ENCODE peak calls at places on chromosomes 12 and 14, in four cellular contexts. L, M, R and P are unnamed samples.
A peak's percentile ranks its signal among the peaks of the same experiment; 100 is the strongest.

GRCh38 chr12:26429070-26429691 is 233.8 kb downstream of the SSPN start:
- DNase-seq in R (no peak), L (no peak), M (no peak), P (no peak)

GRCh38 chr12:25958254-25959068 is at the start of gene RASSF8:
- DNase-seq in R (peak; percentile 73), M (peak; percentile 81), L (peak; percentile 61), P (peak; percentile 48)

GRCh38 chr12:72863671-72864070 is 591.5 kb downstream of the TRHDE start:
- DNase-seq in M (no peak), L (no peak), R (no peak), P (no peak)

GRCh38 chr14:76080471-76080870 is 71.3 kb upstream of the GPATCH2L start:
- DNase-seq in L (no peak), M (no peak), R (no peak), P (no peak)

GRCh38 chr12:52631264-52631663 is 12.9 kb upstream of the KRT73 start:
- DNase-seq in R (no peak), L (no peak), M (peak; percentile 45), P (no peak)

GRCh38 chr12:67991158-67991557 is 1.9 kb downstream of the IFNG-AS1 start:
- DNase-seq in L (no peak), R (no peak), M (no peak), P (no peak)

GRCh38 chr14:101499513-101499912 is 61.8 kb upstream of the DIO3 start:
- DNase-seq in R (no peak), L (peak; percentile 7), M (no peak), P (peak; percentile 17)

GRCh38 chr14:99344051-99344450 is 72.1 kb upstream of the BCL11B start:
- DNase-seq in R (no peak), L (no peak), M (no peak), P (no peak)

GRCh38 chr12:85322715-85323114 is 42.7 kb downstream of the ALX1 start:
- DNase-seq in M (no peak), L (no peak), R (no peak), P (no peak)

GRCh38 chr12:91513354-91513753 is 330.7 kb upstream of the DCN start:
- DNase-seq in M (no peak), R (no peak), L (no peak), P (no peak)

GRCh38 chr14:102655154-102655553 is 62.7 kb downstream of the RCOR1 start:
- DNase-seq in M (no peak), R (no peak), L (no peak), P (no peak)

GRCh38 chr12:8482446-8483080 is 26.8 kb downstream of the CLEC6A start:
- DNase-seq in L (no peak), M (no peak), R (no peak), P (no peak)

GRCh38 chr12:87329076-87329863 is 699.9 kb downstream of the C12orf50 start:
- DNase-seq in R (no peak), M (no peak), L (no peak), P (no peak)

GRCh38 chr12:110844551-110845395 is 2.0 kb upstream of the CCDC63 start:
- DNase-seq in M (peak; percentile 74), R (no peak), L (no peak), P (no peak)

GRCh38 chr14:99517046-99517642 is 35.9 kb downstream of the CCNK start:
- DNase-seq in R (peak; percentile 56), L (peak; percentile 46), M (no peak), P (peak; percentile 33)

GRCh38 chr14:69090187-69090789 is 62.6 kb downstream of the DCAF5 start:
- DNase-seq in M (no peak), L (no peak), R (no peak), P (no peak)

GRCh38 chr12:100672075-100672592 is 98.7 kb downstream of the GAS2L3 start:
- DNase-seq in L (no peak), M (no peak), R (no peak), P (no peak)

GRCh38 chr14:106378191-106378590 is 851.8 kb downstream of the TMEM121 start:
- DNase-seq in M (no peak), L (no peak), R (no peak), P (no peak)

GRCh38 chr12:13258212-13258611 is 61.7 kb downstream of the EMP1 start:
- DNase-seq in M (no peak), R (no peak), L (no peak), P (no peak)

GRCh38 chr14:53766106-53766505 is 190.5 kb downstream of the BMP4 start:
- DNase-seq in L (no peak), R (no peak), M (no peak), P (no peak)

GRCh38 chr14:23136566-23137133 is 17.6 kb upstream of the CEBPE start:
- DNase-seq in L (no peak), R (no peak), M (no peak), P (no peak)

GRCh38 chr14:91924871-91925726 is 22.4 kb downstream of the FBLN5 start:
- DNase-seq in M (no peak), R (no peak), L (no peak), P (no peak)
- TF ChIP-seq CTCF in M (no peak), R (no peak), L (no peak), P (no peak)

DNA sequence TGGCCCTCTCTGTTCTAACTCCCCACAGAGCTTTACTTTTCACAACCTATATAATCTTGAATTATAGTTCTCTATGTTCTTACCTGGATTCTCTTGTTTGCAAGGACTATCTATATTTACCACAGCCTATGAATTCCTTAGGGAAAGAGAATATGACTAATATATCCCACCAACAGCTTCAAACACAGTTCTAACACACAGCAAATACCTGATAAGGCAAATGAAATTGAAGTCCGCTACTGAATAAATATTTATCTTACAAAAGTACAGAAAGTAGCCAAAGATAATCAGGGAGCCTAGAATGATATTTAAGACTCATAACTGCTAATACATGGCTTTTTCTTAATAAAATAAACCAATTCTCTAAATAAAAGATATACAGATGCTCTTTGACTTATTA is 165.1 kb downstream of the C12orf42 start:
- DNase-seq in M (no peak), L (no peak), R (no peak), P (no peak)
- H3K27ac ChIP-seq in M (no peak overlapping the region), L (no peak overlapping the region), R (no peak overlapping the region), P (no peak overlapping the region)

DNA sequence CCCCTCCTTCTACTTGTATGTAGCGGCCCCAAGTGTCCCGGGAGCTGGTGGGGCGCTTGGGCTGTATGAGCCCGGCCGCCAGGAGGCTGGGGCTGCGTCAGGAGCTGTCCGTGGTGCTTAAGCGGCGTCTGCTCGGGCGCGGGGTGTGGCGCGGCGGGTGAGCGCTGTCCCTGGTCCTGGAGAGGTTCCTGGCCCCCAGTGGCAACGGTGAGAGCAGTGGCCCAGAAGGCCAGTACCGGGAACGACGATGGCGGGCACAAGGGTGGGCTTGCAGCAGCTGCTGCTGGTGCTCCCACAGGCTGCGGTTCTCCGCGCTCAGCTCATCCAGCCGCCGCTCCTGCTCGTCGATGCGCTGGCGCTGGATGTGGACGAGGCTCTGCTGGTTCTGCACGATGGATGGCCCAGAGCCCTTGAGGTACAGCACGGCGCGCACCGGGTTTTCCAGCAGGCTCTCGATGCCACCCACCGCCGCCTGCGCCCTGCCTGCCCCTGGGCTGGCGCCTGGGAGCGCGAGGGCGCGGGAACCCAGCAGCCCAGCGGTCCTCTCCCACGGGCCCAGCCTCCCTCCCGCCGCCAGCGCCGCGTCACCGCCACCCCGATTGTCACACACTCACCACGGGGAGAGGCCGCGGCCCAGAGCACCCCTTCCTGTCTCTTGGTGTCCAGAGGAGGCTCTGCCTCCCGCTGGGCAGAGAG is 41.9 kb upstream of the FKBP4 start:
- DNase-seq in R (no peak), M (peak; percentile 77), L (peak; percentile 81), P (peak; percentile 52)
- TF ChIP-seq CTCF in R (no peak), M (no peak), L (no peak), P (peak; percentile 18)

GRCh38 chr12:128816643-128816920 is 7.2 kb downstream of the SLC15A4 start:
- DNase-seq in M (no peak), L (no peak), R (peak; percentile 40), P (no peak)

GRCh38 chr12:128820253-128820652 is 3.5 kb downstream of the SLC15A4 start:
- DNase-seq in M (no peak), L (no peak), R (no peak), P (no peak)

GRCh38 chr12:128817115-128818015 is 6.4 kb downstream of the SLC15A4 start:
- DNase-seq in M (peak; percentile 88), L (no peak), R (peak; percentile 67), P (peak; percentile 62)

GRCh38 chr12:128819293-128820144 is 4.2 kb downstream of the SLC15A4 start:
- DNase-seq in L (no peak), R (peak; percentile 27), M (no peak), P (no peak)

GRCh38 chr12:128818065-128819022 is 5.4 kb downstream of the SLC15A4 start:
- DNase-seq in L (no peak), M (peak; percentile 86), R (peak; percentile 48), P (no peak)
- H3K27ac ChIP-seq in L (peak overlapping the region; percentile 67), M (peak overlapping the region; percentile 90), R (peak overlapping the region; percentile 60), P (peak overlapping the region; percentile 88)

DNA sequence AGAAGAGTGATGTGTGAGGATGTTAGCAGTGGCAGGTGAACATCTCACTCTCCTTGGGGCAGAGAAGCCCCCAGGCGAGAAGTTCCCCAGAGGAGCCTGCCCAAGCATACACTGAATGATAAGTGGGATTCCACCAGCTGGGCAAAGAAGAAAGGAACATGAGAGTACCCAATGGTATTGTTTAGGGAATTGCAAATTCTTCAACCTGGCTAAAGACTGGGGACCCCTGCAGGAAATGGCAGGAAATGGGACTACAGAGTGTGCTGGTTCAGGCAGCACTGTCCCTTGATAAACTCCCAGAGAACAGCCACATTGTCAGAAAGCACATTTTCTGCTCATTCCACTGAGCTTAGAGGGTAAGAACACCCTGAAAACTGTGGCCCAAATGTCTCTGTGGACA is 121.3 kb downstream of the RPS29 start:
- DNase-seq in L (no peak), M (no peak), R (no peak), P (no peak)
- TF ChIP-seq CTCF in L (no peak), M (no peak), R (no peak), P (no peak)

DNA sequence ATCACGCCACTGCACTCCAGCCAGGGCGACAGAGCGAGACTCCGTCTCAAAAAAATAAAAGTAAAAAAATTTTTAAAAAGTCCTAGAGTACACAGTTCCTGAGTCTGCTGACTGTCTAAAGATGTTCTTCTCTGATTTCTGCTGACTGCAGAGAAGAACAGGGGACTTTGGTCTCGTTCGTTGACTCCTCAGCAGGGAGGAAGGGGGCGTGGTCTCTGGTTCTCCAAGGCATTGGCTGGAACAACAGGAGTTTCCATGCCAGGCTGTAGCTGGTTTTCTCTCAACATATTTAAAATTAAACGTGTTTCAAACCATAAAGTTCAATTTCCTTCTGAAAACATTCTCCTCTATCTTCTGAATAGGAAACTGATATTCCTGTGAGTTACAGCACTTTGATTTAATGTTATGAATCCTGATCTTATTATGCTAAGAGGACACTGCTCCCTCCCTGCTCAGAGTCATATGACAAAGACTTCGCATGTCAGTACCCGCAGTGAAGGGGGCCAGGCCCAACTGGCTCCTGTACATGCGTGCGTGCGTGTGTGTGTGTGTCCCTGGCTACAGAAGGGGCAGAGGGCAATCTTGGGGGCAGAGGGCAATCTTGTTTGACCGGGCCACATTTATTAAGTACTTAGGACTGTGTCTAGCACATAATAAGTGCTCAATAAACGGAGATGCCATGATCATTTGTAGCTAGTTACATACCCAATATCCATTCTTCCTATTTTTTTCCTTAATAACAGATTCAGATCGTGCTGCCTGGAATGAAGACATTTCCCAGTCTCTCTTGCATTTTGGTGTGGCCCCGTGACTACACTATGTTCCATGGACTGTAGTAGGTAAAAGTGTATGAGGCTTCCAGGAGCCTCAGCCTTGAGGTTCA is 16.5 kb upstream of the HNF1A start:
- DNase-seq in R (peak; percentile 71), M (no peak), L (peak; percentile 87), P (no peak)
- H3K27ac ChIP-seq in R (peak overlapping the region; percentile 73), M (no peak overlapping the region), L (no peak overlapping the region), P (no peak overlapping the region)